ENCODE peak calls at places on chromosomes 4 and X, in nine cellular contexts. U is ascending aorta, H is iPS-NIHi11, L is right lobe of liver, G is astrocyte of the cerebellum, P is mucosa of descending colon, Z is cardiac septum, E is NCI-H187, I is RPMI7951. R is an unnamed sample.

GRCh38 chr4:2046031-2046961 is 12.8 kb upstream of the NAT8L start:
- DNase-seq in U (no peak), H (peak), L (no peak), G (no peak), P (no peak), Z (peak), E (no peak), I (no peak), R (no peak)

GRCh38 chr4:26321326-26322276 is 787 bp downstream of the RBPJ start:
- DNase-seq in U (no peak), H (peak), L (peak), G (no peak), P (peak), Z (no peak), E (no peak), I (no peak), R (no peak)

GRCh38 chr4:88448905-88449689 is 7.8 kb upstream of the HERC5 start:
- DNase-seq in U (no peak), H (no peak), L (no peak), G (no peak), P (no peak), Z (no peak), E (no peak), I (no peak), R (no peak)

GRCh38 chrX:135086197-135086854 is 34.0 kb downstream of the ETDB start:
- DNase-seq in U (no peak), H (peak), L (no peak), G (peak), P (no peak), Z (no peak), E (peak), I (peak), R (no peak)

GRCh38 chrX:34900691-34901090 is 41.9 kb upstream of the FAM47B start:
- DNase-seq in U (no peak), H (no peak), L (no peak), G (no peak), P (no peak), Z (no peak), E (no peak), I (no peak), R (no peak)

GRCh38 chr4:93828332-93828829 is at the start of gene ATOH1:
- DNase-seq in U (no peak), H (peak), L (no peak), G (peak), P (peak), Z (no peak), E (no peak), I (peak), R (no peak)

GRCh38 chr4:73606465-73606974 is 13.7 kb downstream of the RASSF6 start:
- DNase-seq in U (no peak), H (no peak), L (no peak), G (no peak), P (no peak), Z (no peak), E (no peak), I (no peak), R (no peak)

GRCh38 chr4:26576171-26576829 is 7.6 kb upstream of the TBC1D19 start:
- DNase-seq in U (no peak), H (no peak), L (no peak), G (no peak), P (no peak), Z (no peak), E (no peak), I (peak), R (no peak)

GRCh38 chr4:7366180-7366957 is 68.4 kb downstream of the PSAPL1 start:
- DNase-seq in U (no peak), H (no peak), L (no peak), G (no peak), P (no peak), Z (no peak), E (no peak), I (no peak), R (no peak)

GRCh38 chr4:159884989-159885388 is 782.1 kb downstream of the RAPGEF2 start:
- DNase-seq in U (no peak), H (no peak), L (no peak), G (no peak), P (no peak), Z (no peak), E (no peak), I (no peak), R (no peak)

GRCh38 chr4:89193828-89194227 is 82.5 kb downstream of the TIGD2 start:
- DNase-seq in U (no peak), H (no peak), L (no peak), G (no peak), P (no peak), Z (no peak), E (no peak), I (no peak), R (no peak)

GRCh38 chr4:163330828-163331628 is 1.4 kb downstream of the NPY1R start:
- DNase-seq in U (no peak), H (no peak), L (no peak), G (no peak), P (peak), Z (no peak), E (no peak), I (no peak), R (no peak)

GRCh38 chr4:76687730-76688441 is 210.1 kb downstream of the SOWAHB start:
- DNase-seq in U (no peak), H (no peak), L (no peak), G (no peak), P (no peak), Z (no peak), E (peak), I (no peak), R (no peak)

GRCh38 chr4:77618383-77619241 is 13.0 kb downstream of the CXCL13 start:
- DNase-seq in U (no peak), H (peak), L (peak), G (peak), P (peak), Z (no peak), E (peak), I (peak), R (no peak)

GRCh38 chr4:154497901-154498300 is 6.3 kb upstream of the DCHS2 start:
- DNase-seq in U (no peak), H (no peak), L (no peak), G (peak), P (no peak), Z (no peak), E (no peak), I (no peak), R (no peak)

GRCh38 chr4:2296621-2297601 is 35.0 kb upstream of the MXD4 start:
- DNase-seq in U (no peak), H (peak), L (no peak), G (no peak), P (no peak), Z (no peak), E (peak), I (no peak), R (no peak)

GRCh38 chr4:140851032-140851636 is 94.9 kb upstream of the TBC1D9 start:
- DNase-seq in U (no peak), H (peak), L (no peak), G (peak), P (no peak), Z (no peak), E (peak), I (peak), R (no peak)

GRCh38 chr4:5461477-5461876 is 246.9 kb downstream of the EVC2 start:
- DNase-seq in U (no peak), H (no peak), L (no peak), G (no peak), P (no peak), Z (peak), E (no peak), I (no peak), R (no peak)

GRCh38 chr4:40937140-40937725 is 187.5 kb downstream of the NSUN7 start:
- DNase-seq in U (no peak), H (no peak), L (no peak), G (no peak), P (no peak), Z (no peak), E (no peak), I (no peak), R (no peak)

GRCh38 chr4:76306882-76307669 is 543 bp downstream of the STBD1 start:
- DNase-seq in U (no peak), H (peak), L (peak), G (no peak), P (peak), Z (peak), E (no peak), I (peak), R (no peak)

GRCh38 chr4:39043697-39044363 is 11.6 kb upstream of the TMEM156 start:
- DNase-seq in U (no peak), H (no peak), L (no peak), G (no peak), P (no peak), Z (no peak), E (no peak), I (peak), R (no peak)

GRCh38 chr4:69038582-69038981 is 57.7 kb upstream of the UGT2B7 start:
- DNase-seq in U (no peak), H (no peak), L (no peak), G (no peak), P (no peak), Z (no peak), E (no peak), I (no peak), R (no peak)

GRCh38 chr4:165991325-165992180 is 118.5 kb downstream of the TLL1 start:
- DNase-seq in U (no peak), H (no peak), L (no peak), G (no peak), P (no peak), Z (no peak), E (no peak), I (no peak), R (no peak)

GRCh38 chrX:118727686-118728339 is 407 bp downstream of the IL13RA1 start:
- DNase-seq in U (no peak), H (peak), L (peak), G (no peak), P (peak), Z (peak), E (no peak), I (peak), R (no peak)

GRCh38 chrX:52346462-52347165 is 22.2 kb upstream of the XAGE2 start:
- DNase-seq in U (no peak), H (no peak), L (no peak), G (no peak), P (no peak), Z (no peak), E (no peak), I (peak), R (no peak)

GRCh38 chrX:94914235-94914634 is 1240.2 kb downstream of the FAM133A start:
- DNase-seq in U (no peak), H (no peak), L (no peak), G (no peak), P (no peak), Z (no peak), E (no peak), I (no peak), R (no peak)

GRCh38 chr4:182102576-182102975 is 140.6 kb upstream of the TENM3 start:
- DNase-seq in U (no peak), H (no peak), L (no peak), G (no peak), P (no peak), Z (no peak), E (no peak), I (no peak), R (no peak)

GRCh38 chrX:9619581-9619980 is 146.1 kb downstream of the GPR143 start:
- DNase-seq in U (no peak), H (peak), L (no peak), G (no peak), P (no peak), Z (no peak), E (no peak), I (no peak), R (no peak)

GRCh38 chr4:119300388-119301131 is 21.4 kb downstream of the FABP2 start:
- DNase-seq in U (peak), H (peak), L (peak), G (peak), P (peak), Z (peak), E (no peak), I (peak), R (no peak)

GRCh38 chr4:124762956-124763355 is 50.4 kb upstream of the ANKRD50 start:
- DNase-seq in U (no peak), H (no peak), L (no peak), G (no peak), P (no peak), Z (no peak), E (no peak), I (peak), R (no peak)

R was measured in esophagus squamous epithelium.